ENCODE peak calls at places on chromosome 9, in eight cellular contexts. One of them, this sample, is unnamed.

GRCh38 chr9:13899924-13900323 is 414.0 kb downstream of the NFIB start:
- DNase-seq in A549: no peak
- DNase-seq in CD4-positive, alpha-beta T cell: no peak
- DNase-seq in left ventricle myocardium inferior: no peak
- DNase-seq in psoas muscle: no peak
- DNase-seq in gastrocnemius medialis: no peak
- DNase-seq in H1: no peak
- DNase-seq in fibroblast of lung: no peak
- DNase-seq in this sample: no peak

GRCh38 chr9:128393171-128393761 is 22.1 kb downstream of the URM1 start:
- DNase-seq in H1: peak; percentile 79
- DNase-seq in gastrocnemius medialis: no peak
- DNase-seq in A549: no peak
- DNase-seq in left ventricle myocardium inferior: no peak
- DNase-seq in psoas muscle: no peak
- DNase-seq in CD4-positive, alpha-beta T cell: no peak
- DNase-seq in fibroblast of lung: no peak
- DNase-seq in this sample: no peak

GRCh38 chr9:38158628-38159027 is 89.6 kb upstream of the SHB start:
- DNase-seq in H1: no peak
- DNase-seq in left ventricle myocardium inferior: no peak
- DNase-seq in CD4-positive, alpha-beta T cell: no peak
- DNase-seq in gastrocnemius medialis: no peak
- DNase-seq in A549: no peak
- DNase-seq in fibroblast of lung: no peak
- DNase-seq in psoas muscle: no peak
- DNase-seq in this sample: no peak

GRCh38 chr9:107866912-107867311 is 377.3 kb upstream of the KLF4 start:
- DNase-seq in psoas muscle: no peak
- DNase-seq in gastrocnemius medialis: no peak
- DNase-seq in H1: no peak
- DNase-seq in A549: no peak
- DNase-seq in CD4-positive, alpha-beta T cell: no peak
- DNase-seq in left ventricle myocardium inferior: no peak
- DNase-seq in fibroblast of lung: no peak
- DNase-seq in this sample: no peak

GRCh38 chr9:121189006-121189405 is 12.7 kb downstream of the RAB14 start:
- DNase-seq in gastrocnemius medialis: no peak
- DNase-seq in psoas muscle: no peak
- DNase-seq in left ventricle myocardium inferior: no peak
- DNase-seq in H1: no peak
- DNase-seq in A549: no peak
- DNase-seq in fibroblast of lung: no peak
- DNase-seq in CD4-positive, alpha-beta T cell: no peak
- DNase-seq in this sample: no peak

GRCh38 chr9:128818839-128819715 is 777 bp downstream of the ENDOG start:
- DNase-seq in left ventricle myocardium inferior: peak; percentile 40
- DNase-seq in fibroblast of lung: no peak
- DNase-seq in A549: no peak
- DNase-seq in psoas muscle: peak; percentile 51
- DNase-seq in H1: peak; percentile 81
- DNase-seq in CD4-positive, alpha-beta T cell: peak; percentile 24
- DNase-seq in gastrocnemius medialis: no peak
- DNase-seq in this sample: no peak

GRCh38 chr9:70474413-70474812 is 60.0 kb upstream of the KLF9 start:
- DNase-seq in fibroblast of lung: no peak
- DNase-seq in left ventricle myocardium inferior: no peak
- DNase-seq in A549: no peak
- DNase-seq in psoas muscle: no peak
- DNase-seq in H1: no peak
- DNase-seq in gastrocnemius medialis: no peak
- DNase-seq in CD4-positive, alpha-beta T cell: no peak
- DNase-seq in this sample: no peak

GRCh38 chr9:8762676-8763075 is 963.1 kb upstream of the DMAC1 start:
- DNase-seq in gastrocnemius medialis: no peak
- DNase-seq in left ventricle myocardium inferior: no peak
- DNase-seq in CD4-positive, alpha-beta T cell: no peak
- DNase-seq in H1: no peak
- DNase-seq in psoas muscle: no peak
- DNase-seq in fibroblast of lung: no peak
- DNase-seq in A549: no peak
- DNase-seq in this sample: no peak

GRCh38 chr9:109013678-109014145 is 413 bp upstream of the CTNNAL1 start:
- DNase-seq in psoas muscle: no peak
- DNase-seq in A549: no peak
- DNase-seq in fibroblast of lung: peak; percentile 71
- DNase-seq in H1: no peak
- DNase-seq in CD4-positive, alpha-beta T cell: no peak
- DNase-seq in left ventricle myocardium inferior: no peak
- DNase-seq in gastrocnemius medialis: no peak
- DNase-seq in this sample: no peak

GRCh38 chr9:2833096-2833495 is 10.8 kb downstream of the PUM3 start:
- DNase-seq in A549: no peak
- DNase-seq in gastrocnemius medialis: no peak
- DNase-seq in H1: no peak
- DNase-seq in CD4-positive, alpha-beta T cell: no peak
- DNase-seq in psoas muscle: no peak
- DNase-seq in fibroblast of lung: no peak
- DNase-seq in left ventricle myocardium inferior: no peak
- DNase-seq in this sample: no peak

GRCh38 chr9:2838984-2839367 is 4.9 kb downstream of the PUM3 start:
- DNase-seq in H1: no peak
- DNase-seq in fibroblast of lung: no peak
- DNase-seq in gastrocnemius medialis: no peak
- DNase-seq in left ventricle myocardium inferior: no peak
- DNase-seq in psoas muscle: no peak
- DNase-seq in CD4-positive, alpha-beta T cell: no peak
- DNase-seq in A549: no peak
- DNase-seq in this sample: no peak

GRCh38 chr9:2838356-2838983 is 5.4 kb downstream of the PUM3 start:
- DNase-seq in CD4-positive, alpha-beta T cell: no peak
- DNase-seq in gastrocnemius medialis: no peak
- DNase-seq in fibroblast of lung: no peak
- DNase-seq in psoas muscle: no peak
- DNase-seq in left ventricle myocardium inferior: no peak
- DNase-seq in A549: no peak
- DNase-seq in H1: no peak
- DNase-seq in this sample: no peak

DNA sequence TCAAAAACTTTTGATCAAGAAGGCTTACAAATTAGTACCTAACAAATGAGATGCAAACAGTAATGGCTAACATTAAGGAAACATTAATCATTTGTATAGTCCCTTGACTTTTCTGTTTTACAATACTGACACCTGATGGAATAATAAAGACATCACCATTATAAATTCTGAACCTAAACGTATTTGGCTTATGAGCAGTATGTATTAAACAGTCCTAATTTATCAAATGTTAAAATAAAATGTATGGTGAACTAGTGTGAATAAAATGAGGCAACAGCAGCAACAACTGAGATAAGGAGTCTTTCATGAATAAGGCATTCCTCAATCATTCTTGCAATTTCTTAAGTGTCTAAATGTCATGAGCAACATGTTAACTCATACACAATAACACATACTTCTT is 6.0 kb downstream of the PUM3 start:
- DNase-seq in CD4-positive, alpha-beta T cell: no peak
- DNase-seq in A549: peak; percentile 11
- DNase-seq in psoas muscle: no peak
- DNase-seq in H1: no peak
- DNase-seq in left ventricle myocardium inferior: no peak
- DNase-seq in gastrocnemius medialis: no peak
- DNase-seq in fibroblast of lung: no peak
- DNase-seq in this sample: no peak
- H3K27ac ChIP-seq in CD4-positive, alpha-beta T cell: no peak overlapping the region
- H3K27ac ChIP-seq in A549: no peak overlapping the region
- H3K27ac ChIP-seq in psoas muscle: peak overlapping the region; percentile 24
- H3K27ac ChIP-seq in H1: no peak overlapping the region
- H3K27ac ChIP-seq in left ventricle myocardium inferior: peak overlapping the region; percentile 59
- H3K27ac ChIP-seq in gastrocnemius medialis: no peak overlapping the region
- H3K27ac ChIP-seq in fibroblast of lung: peak overlapping the region; percentile 33
- H3K27ac ChIP-seq in this sample: no peak overlapping the region

GRCh38 chr9:34059231-34059720 is 10.6 kb upstream of the UBAP2 start:
- DNase-seq in A549: no peak
- DNase-seq in gastrocnemius medialis: no peak
- DNase-seq in H1: no peak
- DNase-seq in fibroblast of lung: no peak
- DNase-seq in CD4-positive, alpha-beta T cell: no peak
- DNase-seq in psoas muscle: no peak
- DNase-seq in left ventricle myocardium inferior: no peak
- DNase-seq in this sample: no peak
- H3K27ac ChIP-seq in A549: no peak overlapping the region
- H3K27ac ChIP-seq in gastrocnemius medialis: no peak overlapping the region
- H3K27ac ChIP-seq in H1: no peak overlapping the region
- H3K27ac ChIP-seq in fibroblast of lung: no peak overlapping the region
- H3K27ac ChIP-seq in CD4-positive, alpha-beta T cell: no peak overlapping the region
- H3K27ac ChIP-seq in psoas muscle: no peak overlapping the region
- H3K27ac ChIP-seq in left ventricle myocardium inferior: no peak overlapping the region
- H3K27ac ChIP-seq in this sample: no peak overlapping the region

GRCh38 chr9:83957029-83957513 is 22.9 kb downstream of the HNRNPK start:
- DNase-seq in psoas muscle: no peak
- DNase-seq in gastrocnemius medialis: no peak
- DNase-seq in A549: no peak
- DNase-seq in left ventricle myocardium inferior: no peak
- DNase-seq in fibroblast of lung: no peak
- DNase-seq in H1: no peak
- DNase-seq in CD4-positive, alpha-beta T cell: no peak
- DNase-seq in this sample: no peak

GRCh38 chr9:83959061-83959460 is 21.0 kb downstream of the HNRNPK start:
- DNase-seq in gastrocnemius medialis: no peak
- DNase-seq in H1: no peak
- DNase-seq in CD4-positive, alpha-beta T cell: no peak
- DNase-seq in left ventricle myocardium inferior: no peak
- DNase-seq in fibroblast of lung: peak; percentile 85
- DNase-seq in psoas muscle: no peak
- DNase-seq in A549: peak; percentile 50
- DNase-seq in this sample: no peak

GRCh38 chr9:83960991-83961390 is 19.0 kb downstream of the HNRNPK start:
- DNase-seq in A549: no peak
- DNase-seq in left ventricle myocardium inferior: no peak
- DNase-seq in fibroblast of lung: no peak
- DNase-seq in gastrocnemius medialis: no peak
- DNase-seq in CD4-positive, alpha-beta T cell: no peak
- DNase-seq in H1: no peak
- DNase-seq in psoas muscle: no peak
- DNase-seq in this sample: no peak

GRCh38 chr9:83955985-83956287 is 24.1 kb downstream of the HNRNPK start:
- DNase-seq in gastrocnemius medialis: no peak
- DNase-seq in psoas muscle: no peak
- DNase-seq in fibroblast of lung: no peak
- DNase-seq in left ventricle myocardium inferior: peak; percentile 46
- DNase-seq in CD4-positive, alpha-beta T cell: no peak
- DNase-seq in H1: no peak
- DNase-seq in A549: peak; percentile 42
- DNase-seq in this sample: no peak

DNA sequence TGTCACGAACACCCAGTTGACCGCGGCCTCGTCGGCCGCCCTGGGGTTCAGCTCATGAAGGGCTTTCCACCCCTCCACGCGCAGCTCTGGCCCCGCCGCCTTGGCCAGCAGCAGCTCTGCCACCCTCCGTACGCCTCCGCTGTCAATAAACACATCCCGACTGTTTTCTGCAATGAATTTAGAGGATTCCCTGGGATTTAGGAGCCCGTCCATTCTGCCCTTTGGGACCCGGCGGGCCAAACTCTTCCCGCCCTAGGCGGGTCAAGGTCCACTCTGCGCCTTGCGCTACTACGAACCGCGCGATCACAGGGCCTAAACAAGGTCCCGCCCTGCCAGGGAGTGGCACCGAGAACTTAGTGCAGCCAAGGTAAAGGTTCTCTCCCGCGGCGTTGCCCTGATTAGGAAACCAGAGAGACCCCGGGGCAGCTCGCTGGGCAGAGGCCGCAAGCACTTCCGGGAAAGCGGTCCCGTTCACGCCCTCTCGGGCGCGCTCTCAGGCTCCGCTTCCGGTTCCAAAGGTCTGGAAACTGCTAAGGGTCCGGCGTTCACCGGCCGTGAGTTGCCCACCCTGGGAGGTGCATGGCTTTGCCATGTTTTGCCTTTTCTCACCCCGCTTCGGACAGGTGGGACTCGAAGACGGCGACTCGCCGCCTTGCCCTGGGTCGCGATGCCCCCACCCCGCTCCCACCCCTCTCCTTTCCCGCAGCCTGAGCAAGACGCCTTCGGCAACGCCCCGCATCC is 23.6 kb downstream of the HNRNPK start:
- DNase-seq in CD4-positive, alpha-beta T cell: peak; percentile 12
- DNase-seq in gastrocnemius medialis: peak; percentile 64
- DNase-seq in psoas muscle: peak; percentile 83
- DNase-seq in left ventricle myocardium inferior: peak; percentile 79
- DNase-seq in fibroblast of lung: peak; percentile 63
- DNase-seq in A549: peak; percentile 82
- DNase-seq in H1: no peak
- DNase-seq in this sample: no peak
- H3K27ac ChIP-seq in CD4-positive, alpha-beta T cell: peak overlapping the region; percentile 65
- H3K27ac ChIP-seq in gastrocnemius medialis: peak overlapping the region; percentile 92
- H3K27ac ChIP-seq in psoas muscle: peak overlapping the region; percentile 80
- H3K27ac ChIP-seq in left ventricle myocardium inferior: peak overlapping the region; percentile 84
- H3K27ac ChIP-seq in fibroblast of lung: peak overlapping the region; percentile 86
- H3K27ac ChIP-seq in A549: peak overlapping the region; percentile 95
- H3K27ac ChIP-seq in H1: no peak overlapping the region
- H3K27ac ChIP-seq in this sample: peak overlapping the region; percentile 76

GRCh38 chr9:4339357-4339756 is 39.5 kb upstream of the GLIS3 start:
- DNase-seq in left ventricle myocardium inferior: peak; percentile 79
- DNase-seq in psoas muscle: peak; percentile 80
- DNase-seq in A549: peak; percentile 88
- DNase-seq in fibroblast of lung: peak; percentile 76
- DNase-seq in H1: peak; percentile 78
- DNase-seq in CD4-positive, alpha-beta T cell: peak; percentile 72
- DNase-seq in gastrocnemius medialis: peak; percentile 43
- DNase-seq in this sample: peak; percentile 17

GRCh38 chr9:4335631-4336030 is 35.8 kb upstream of the GLIS3 start:
- DNase-seq in psoas muscle: no peak
- DNase-seq in gastrocnemius medialis: no peak
- DNase-seq in CD4-positive, alpha-beta T cell: no peak
- DNase-seq in fibroblast of lung: no peak
- DNase-seq in H1: no peak
- DNase-seq in A549: no peak
- DNase-seq in left ventricle myocardium inferior: no peak
- DNase-seq in this sample: no peak

GRCh38 chr9:4333231-4333740 is 33.4 kb upstream of the GLIS3 start:
- DNase-seq in A549: no peak
- DNase-seq in H1: no peak
- DNase-seq in psoas muscle: no peak
- DNase-seq in left ventricle myocardium inferior: no peak
- DNase-seq in gastrocnemius medialis: no peak
- DNase-seq in CD4-positive, alpha-beta T cell: no peak
- DNase-seq in fibroblast of lung: no peak
- DNase-seq in this sample: no peak

GRCh38 chr9:4333787-4334186 is 33.9 kb upstream of the GLIS3 start:
- DNase-seq in A549: no peak
- DNase-seq in fibroblast of lung: no peak
- DNase-seq in left ventricle myocardium inferior: no peak
- DNase-seq in psoas muscle: no peak
- DNase-seq in CD4-positive, alpha-beta T cell: no peak
- DNase-seq in H1: no peak
- DNase-seq in gastrocnemius medialis: no peak
- DNase-seq in this sample: no peak

DNA sequence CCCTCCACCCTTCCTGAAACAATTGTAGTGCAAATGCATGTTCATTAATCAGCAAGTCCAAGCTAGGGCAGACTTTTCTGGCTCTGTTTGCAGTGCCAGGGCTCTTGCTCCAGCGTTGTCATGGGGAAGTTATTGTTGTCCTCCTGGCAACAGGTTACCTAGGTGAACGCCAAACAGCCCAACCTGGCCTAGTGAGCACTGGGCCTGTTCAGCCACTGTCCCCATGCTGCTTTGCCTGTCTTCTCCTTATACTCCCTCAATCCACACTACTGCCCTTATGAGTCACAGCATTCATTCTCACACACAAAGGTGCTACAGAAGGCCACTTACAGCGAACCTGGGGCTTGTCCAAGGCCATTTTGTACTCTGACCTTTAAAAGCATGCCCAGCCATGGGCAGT is 34.6 kb upstream of the GLIS3 start:
- DNase-seq in H1: no peak
- DNase-seq in CD4-positive, alpha-beta T cell: no peak
- DNase-seq in gastrocnemius medialis: peak; percentile 15
- DNase-seq in A549: peak; percentile 79
- DNase-seq in psoas muscle: no peak
- DNase-seq in left ventricle myocardium inferior: peak; percentile 36
- DNase-seq in fibroblast of lung: peak; percentile 63
- DNase-seq in this sample: no peak
- H3K27ac ChIP-seq in H1: no peak overlapping the region
- H3K27ac ChIP-seq in CD4-positive, alpha-beta T cell: no peak overlapping the region
- H3K27ac ChIP-seq in gastrocnemius medialis: peak overlapping the region; percentile 47
- H3K27ac ChIP-seq in A549: peak overlapping the region; percentile 26
- H3K27ac ChIP-seq in psoas muscle: no peak overlapping the region
- H3K27ac ChIP-seq in left ventricle myocardium inferior: peak overlapping the region; percentile 82
- H3K27ac ChIP-seq in fibroblast of lung: no peak overlapping the region
- H3K27ac ChIP-seq in this sample: no peak overlapping the region